ENCODE peak calls at places on chromosome 21, in nine cellular contexts. J is GM23248, L is K562, T is uterus, M is lung, U is esophagus squamous epithelium, X is neural progenitor cell, C is breast epithelium, V is stomach. Y is an unnamed sample. For H3K9me3, the result is how much of the 10 kb centered on the place peaks cover.

GRCh38 chr21:16406355-16406754 is 676.6 kb downstream of the USP25 start:
- DNase-seq in J (no peak), L (no peak), T (no peak), M (no peak), U (no peak), X (no peak), C (no peak), V (no peak), Y (no peak)

GRCh38 chr21:34693192-34693810 is 24.5 kb downstream of the CLIC6 start:
- DNase-seq in J (peak), L (peak), T (no peak), M (peak), U (no peak), X (peak), C (no peak), V (peak), Y (peak)

GRCh38 chr21:38297193-38297592 is 40.4 kb downstream of the KCNJ15 start:
- DNase-seq in J (peak), L (no peak), T (no peak), M (no peak), U (no peak), X (no peak), C (peak), V (no peak), Y (no peak)

GRCh38 chr21:31316488-31317169 is 27.4 kb downstream of the TIAM1 start:
- DNase-seq in J (peak), L (no peak), T (no peak), M (no peak), U (no peak), X (no peak), C (no peak), V (no peak), Y (no peak)

GRCh38 chr21:34639882-34640788 is 25.2 kb upstream of the RCAN1 start:
- DNase-seq in J (peak), L (peak), T (no peak), M (no peak), U (no peak), X (no peak), C (no peak), V (no peak), Y (no peak)

GRCh38 chr21:36915014-36915700 is 51.3 kb downstream of the HLCS start:
- DNase-seq in J (no peak), L (no peak), T (no peak), M (no peak), U (no peak), X (no peak), C (no peak), V (no peak), Y (no peak)

GRCh38 chr21:36545776-36546511 is 66.0 kb upstream of the CLDN14 start:
- DNase-seq in J (peak), L (no peak), T (no peak), M (no peak), U (no peak), X (no peak), C (no peak), V (no peak), Y (no peak)

GRCh38 chr21:18249542-18250152 is 5.0 kb downstream of the CHODL start:
- DNase-seq in J (no peak), L (no peak), T (no peak), M (no peak), U (no peak), X (peak), C (no peak), V (no peak), Y (no peak)

GRCh38 chr21:41695513-41695912 is 71.3 kb downstream of the RIPK4 start:
- DNase-seq in J (no peak), L (no peak), T (no peak), M (no peak), U (no peak), X (no peak), C (no peak), V (no peak), Y (no peak)

GRCh38 chr21:31880816-31881215 is 8.0 kb downstream of the HUNK start:
- DNase-seq in J (no peak), L (no peak), T (no peak), M (no peak), U (no peak), X (no peak), C (no peak), V (no peak), Y (no peak)

GRCh38 chr21:35925497-35925896 is 134.8 kb downstream of the SETD4 start:
- DNase-seq in J (peak), L (peak), T (no peak), M (no peak), U (no peak), X (no peak), C (peak), V (peak), Y (no peak)

GRCh38 chr21:18245493-18245967 is 897 bp downstream of the CHODL start:
- DNase-seq in J (no peak), L (no peak), T (no peak), M (no peak), U (no peak), X (peak), C (no peak), V (no peak), Y (no peak)

GRCh38 chr21:25788677-25789076 is 53.9 kb downstream of the GABPA start:
- DNase-seq in J (no peak), L (no peak), T (no peak), M (no peak), U (no peak), X (no peak), C (no peak), V (no peak), Y (no peak)

GRCh38 chr21:40177979-40178378 is 310.7 kb downstream of the PCP4 start:
- DNase-seq in J (no peak), L (no peak), T (no peak), M (no peak), U (no peak), X (no peak), C (no peak), V (no peak), Y (no peak)
- H3K9me3 ChIP-seq in J (under half), L (under half), T (under half), M (under half), U (under half), X (under half), C (under half), V (under half), Y (under half)

GRCh38 chr21:28148400-28149064 is 844.1 kb downstream of the LTN1 start:
- DNase-seq in J (peak), L (no peak), T (no peak), M (no peak), U (no peak), X (no peak), C (no peak), V (peak), Y (no peak)

GRCh38 chr21:28144653-28145052 is 848.0 kb downstream of the LTN1 start:
- DNase-seq in J (no peak), L (no peak), T (no peak), M (no peak), U (no peak), X (no peak), C (no peak), V (no peak), Y (no peak)

GRCh38 chr21:28138272-28138671 is 854.4 kb downstream of the LTN1 start:
- DNase-seq in J (no peak), L (no peak), T (no peak), M (no peak), U (no peak), X (no peak), C (no peak), V (no peak), Y (no peak)

GRCh38 chr21:28144089-28144488 is 848.6 kb downstream of the LTN1 start:
- DNase-seq in J (no peak), L (no peak), T (no peak), M (no peak), U (no peak), X (no peak), C (no peak), V (no peak), Y (no peak)

GRCh38 chr21:28142692-28143091 is 850.0 kb downstream of the LTN1 start:
- DNase-seq in J (peak), L (no peak), T (no peak), M (no peak), U (no peak), X (no peak), C (no peak), V (no peak), Y (no peak)
- H3K9me3 ChIP-seq in J (under half), L (under half), T (under half), M (under half), U (under half), X (under half), C (under half), V (under half), Y (under half)

DNA sequence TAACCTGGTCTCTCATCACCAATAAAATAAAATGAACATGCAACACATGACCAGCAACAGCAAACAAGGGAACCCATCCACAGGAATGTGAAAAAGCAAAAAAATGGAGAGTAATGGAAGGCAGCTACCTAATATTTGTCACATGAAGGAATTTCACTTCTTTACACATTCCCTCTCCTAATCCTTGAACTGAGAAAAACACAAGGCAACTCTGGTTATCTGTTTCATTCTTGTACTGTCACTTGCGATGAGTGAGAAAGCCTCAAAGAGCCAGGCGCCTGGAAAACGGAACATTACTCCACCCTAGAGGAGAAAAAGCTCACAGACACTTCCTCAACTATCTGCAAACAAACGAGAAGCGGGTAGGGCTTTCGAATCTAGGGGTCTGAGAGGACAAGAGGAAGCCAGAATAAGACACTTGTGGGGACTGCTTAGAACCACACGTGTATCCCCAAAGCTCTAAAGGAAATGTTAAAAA is 13.8 kb downstream of the HSF2BP start:
- DNase-seq in J (peak), L (peak), T (peak), M (peak), U (no peak), X (peak), C (peak), V (peak), Y (no peak)
- H3K9me3 ChIP-seq in J (under half), L (under half), T (under half), M (under half), U (under half), X (under half), C (under half), V (under half), Y (under half)

DNA sequence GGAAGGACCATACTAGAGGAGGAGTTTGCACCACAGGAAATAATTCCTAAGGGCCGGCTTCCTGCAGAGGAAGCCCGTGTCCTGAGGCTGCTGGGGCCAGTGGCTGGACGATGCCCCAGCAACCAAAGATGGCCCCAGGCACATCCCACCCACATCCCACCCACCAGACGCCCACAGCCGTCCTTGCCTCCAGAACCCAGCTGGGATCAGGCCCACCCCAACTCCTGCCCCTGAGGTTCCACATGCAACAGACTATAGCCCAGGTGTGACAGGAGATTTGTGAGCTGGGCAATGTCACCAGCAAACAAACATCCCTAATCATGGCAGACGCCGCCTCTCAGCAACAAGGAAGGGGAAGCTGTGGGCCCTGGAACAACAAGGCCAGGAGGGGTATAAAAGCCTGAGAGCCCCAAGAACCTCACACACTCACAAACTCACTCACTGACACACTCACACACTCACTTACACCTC is at the start of gene KRTAP10-9:
- DNase-seq in J (no peak), L (no peak), T (no peak), M (no peak), U (no peak), X (no peak), C (no peak), V (no peak), Y (no peak)
- H3K9me3 ChIP-seq in J (under half), L (under half), T (under half), M (under half), U (under half), X (under half), C (under half), V (under half), Y (under half)

GRCh38 chr21:45588086-45588825 is 46.0 kb upstream of the SLC19A1 start:
- DNase-seq in J (no peak), L (no peak), T (peak), M (no peak), U (no peak), X (no peak), C (no peak), V (no peak), Y (no peak)
- H3K9me3 ChIP-seq in J (under half), L (under half), T (under half), M (under half), U (under half), X (under half), C (under half), V (under half), Y (under half)

DNA sequence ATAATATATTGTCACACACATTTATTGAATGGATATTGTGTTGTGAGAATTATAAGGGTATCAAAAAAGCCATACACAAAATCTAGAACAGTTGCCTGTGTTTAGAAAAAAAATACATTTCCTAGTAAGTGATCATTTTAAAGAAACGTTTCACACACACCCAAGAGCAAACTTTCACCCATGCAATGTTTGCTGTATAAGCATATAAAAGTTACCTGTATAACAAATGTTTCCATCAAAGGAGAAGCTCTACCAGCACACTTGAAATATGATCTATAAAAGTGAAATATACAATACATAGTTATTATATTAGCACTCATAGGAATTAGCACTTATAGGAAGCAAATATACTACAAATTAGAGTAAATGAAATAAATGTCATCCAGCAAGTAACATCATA is 1098.1 kb downstream of the NCAM2 start:
- DNase-seq in J (no peak), L (no peak), T (no peak), M (no peak), U (no peak), X (no peak), C (no peak), V (no peak), Y (no peak)
- H3K9me3 ChIP-seq in J (under half), L (under half), T (under half), M (under half), U (under half), X (under half), C (under half), V (under half), Y (under half)

GRCh38 chr21:9763807-9764206 is 757.6 kb upstream of the TPTE start:
- DNase-seq in J (no peak), L (no peak), T (no peak), M (no peak), U (no peak), X (no peak), C (no peak), V (no peak), Y (no peak)

GRCh38 chr21:9763306-9763705 is 758.1 kb upstream of the TPTE start:
- DNase-seq in J (no peak), L (no peak), T (no peak), M (no peak), U (no peak), X (no peak), C (no peak), V (no peak), Y (no peak)

GRCh38 chr21:9772348-9772672 is 749.1 kb upstream of the TPTE start:
- DNase-seq in J (no peak), L (no peak), T (no peak), M (no peak), U (no peak), X (no peak), C (no peak), V (no peak), Y (no peak)

DNA sequence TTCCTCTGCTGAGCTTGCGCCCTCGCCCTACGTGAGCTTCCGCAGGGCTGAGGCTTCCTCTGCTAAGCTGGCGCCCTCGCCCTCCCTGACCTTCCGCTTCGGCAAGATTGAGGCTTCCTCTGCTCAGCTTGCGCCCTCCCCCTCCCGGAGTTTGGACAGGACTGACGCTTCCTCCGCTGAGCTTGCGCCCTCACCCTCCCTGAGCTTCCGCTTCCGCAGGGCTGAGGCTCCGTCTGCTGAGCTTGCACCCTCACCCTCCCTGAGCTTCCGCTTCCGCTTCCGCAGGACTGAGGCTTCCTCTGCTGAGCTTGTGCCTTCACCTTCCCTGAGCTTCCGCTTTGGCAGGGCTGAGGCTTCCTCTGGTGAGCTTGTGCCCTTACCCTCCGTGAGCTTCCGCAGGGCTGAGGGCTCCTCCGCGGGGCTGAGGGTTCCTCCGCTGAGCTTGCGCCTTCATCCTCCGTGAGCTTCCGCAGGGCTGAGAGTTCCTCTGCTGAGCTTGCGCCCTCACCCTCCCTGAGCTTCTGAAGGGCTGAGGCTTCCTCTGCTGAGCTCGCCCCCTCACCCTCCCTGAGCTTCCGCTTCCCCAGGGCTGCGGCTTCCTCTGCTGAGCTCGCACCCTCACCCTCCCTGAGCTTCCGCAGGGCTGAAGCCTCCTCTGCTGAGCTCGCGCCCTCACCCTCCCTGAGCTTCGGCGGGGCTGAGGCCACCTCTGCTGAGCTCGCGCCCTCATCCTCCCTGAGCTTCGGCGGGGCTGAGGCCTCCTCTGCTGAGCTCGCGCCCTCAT is 753.6 kb upstream of the TPTE start:
- DNase-seq in J (no peak), L (peak), T (no peak), M (no peak), U (no peak), X (no peak), C (no peak), V (no peak), Y (no peak)
- H3K9me3 ChIP-seq in J (under half), L (under half), T (under half), M (under half), U (under half), X (half or more), C (under half), V (half or more), Y (under half)

GRCh38 chr21:33024278-33025103 is 1.2 kb upstream of the OLIG2 start:
- DNase-seq in J (no peak), L (no peak), T (no peak), M (no peak), U (no peak), X (peak), C (no peak), V (no peak), Y (no peak)
- H3K9me3 ChIP-seq in J (under half), L (under half), T (under half), M (under half), U (under half), X (under half), C (under half), V (under half), Y (under half)

Y was measured in T-helper 17 cell.